ENCODE peak calls at places on chromosomes 5 and 9, in ten cellular contexts. S, B, X, O, R, M, Q, U, W and G are unnamed samples.

GRCh38 chr5:24547127-24547526 is 97.7 kb downstream of the CDH10 start:
- DNase-seq in O (no peak), X (no peak), S (no peak), M (no peak), U (no peak), Q (no peak), B (no peak), W (no peak), R (no peak), G (no peak)

GRCh38 chr9:137000177-137000930 is 4.0 kb upstream of the CLIC3 start:
- DNase-seq in S (no peak), O (no peak), Q (peak; percentile 69), R (peak; percentile 42), B (peak; percentile 89), W (peak; percentile 53), M (no peak), X (no peak), U (peak; percentile 79), G (peak; percentile 61)

GRCh38 chr5:80408475-80408875 is 611 bp downstream of the ZFYVE16 start:
- DNase-seq in U (peak; percentile 38), B (peak; percentile 61), O (peak; percentile 69), Q (no peak), S (no peak), W (no peak), X (peak; percentile 83), R (no peak), M (peak; percentile 68), G (peak; percentile 50)

GRCh38 chr9:136542246-136543041 is 3.4 kb downstream of the NOTCH1 start:
- DNase-seq in O (no peak), S (peak; percentile 94), W (no peak), Q (no peak), B (no peak), R (no peak), U (no peak), M (no peak), X (no peak), G (no peak)

GRCh38 chr5:112412370-112412769 is 6.7 kb downstream of the EPB41L4A start:
- DNase-seq in X (no peak), R (no peak), W (peak; percentile 33), Q (no peak), B (no peak), M (no peak), U (no peak), O (no peak), S (no peak), G (no peak)

GRCh38 chr9:35097573-35097972 is 1.2 kb upstream of the PIGO start:
- DNase-seq in M (no peak), Q (no peak), U (no peak), O (no peak), S (no peak), X (no peak), W (no peak), R (no peak), B (no peak), G (no peak)

GRCh38 chr9:81609782-81610738 is 79.3 kb downstream of the TLE1 start:
- DNase-seq in S (no peak), X (no peak), O (no peak), Q (no peak), R (no peak), W (peak; percentile 56), B (peak; percentile 57), U (peak; percentile 40), M (no peak), G (peak; percentile 9)

GRCh38 chr9:70054546-70054945 is 10.9 kb downstream of the MAMDC2 start:
- DNase-seq in R (no peak), W (no peak), Q (no peak), M (no peak), O (no peak), S (no peak), U (no peak), B (no peak), X (no peak), G (no peak)

GRCh38 chr9:83623634-83623991 is 670 bp downstream of the IDNK start:
- DNase-seq in U (no peak), Q (no peak), O (no peak), X (no peak), R (no peak), S (no peak), B (peak; percentile 45), W (peak; percentile 33), M (no peak), G (no peak)

GRCh38 chr9:72894342-72894741 is 58.5 kb downstream of the ALDH1A1 start:
- DNase-seq in S (peak; percentile 82), W (peak; percentile 90), Q (no peak), M (no peak), B (no peak), R (no peak), O (no peak), U (peak; percentile 4), X (no peak), G (peak; percentile 41)

GRCh38 chr9:89077519-89077918 is 86.3 kb downstream of the S1PR3 start:
- DNase-seq in W (no peak), Q (no peak), S (no peak), O (no peak), X (no peak), R (no peak), M (no peak), U (no peak), B (peak; percentile 2), G (no peak)

GRCh38 chr9:89078421-89078820 is 87.2 kb downstream of the S1PR3 start:
- DNase-seq in X (no peak), B (no peak), S (no peak), O (no peak), U (no peak), M (no peak), W (no peak), R (no peak), Q (no peak), G (no peak)

GRCh38 chr9:89079421-89079820 is 88.2 kb downstream of the S1PR3 start:
- DNase-seq in O (no peak), B (no peak), Q (no peak), M (peak; percentile 25), S (no peak), X (no peak), U (peak; percentile 61), W (no peak), R (no peak), G (peak; percentile 57)

GRCh38 chr9:89078860-89079259 is 87.6 kb downstream of the S1PR3 start:
- DNase-seq in O (no peak), M (peak; percentile 12), X (no peak), W (no peak), R (no peak), B (no peak), Q (no peak), S (no peak), U (peak; percentile 57), G (peak; percentile 76)

GRCh38 chr9:89080193-89080592 is 88.9 kb downstream of the S1PR3 start:
- DNase-seq in O (peak; percentile 29), U (peak; percentile 23), S (no peak), M (no peak), B (no peak), W (no peak), R (no peak), X (no peak), Q (no peak), G (peak; percentile 78)
- TF ChIP-seq CTCF in O (no peak), U (no peak), S (no peak), M (no peak), B (no peak), W (no peak), R (no peak), X (no peak), Q (no peak), G (no peak)

DNA sequence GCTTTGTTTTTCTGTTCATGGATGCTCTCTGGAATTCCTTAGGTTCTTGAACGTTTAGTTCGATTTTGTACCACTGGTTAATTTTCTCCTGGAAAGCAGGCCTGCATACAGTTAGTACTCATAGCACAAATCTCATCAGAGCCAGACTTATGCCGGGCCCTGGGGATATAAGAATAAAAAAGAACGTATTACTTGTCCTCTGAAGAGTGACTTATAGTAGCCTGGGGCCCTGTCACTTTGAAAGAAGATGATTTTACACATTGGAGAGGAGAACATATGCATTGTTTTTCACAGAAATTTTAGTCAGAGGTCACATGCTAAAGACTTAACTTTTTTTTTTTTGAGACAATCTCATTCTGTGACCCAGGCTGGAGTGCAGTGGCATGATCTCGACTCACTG is 50.3 kb downstream of the ZNF462 start:
- DNase-seq in W (no peak), Q (no peak), S (no peak), M (no peak), O (no peak), X (no peak), U (no peak), B (no peak), R (no peak), G (no peak)
- H3K4me3 ChIP-seq in W (no peak overlapping the region), Q (no peak overlapping the region), S (no peak overlapping the region), M (no peak overlapping the region), O (no peak overlapping the region), X (no peak overlapping the region), U (no peak overlapping the region), B (no peak overlapping the region), R (no peak overlapping the region), G (no peak overlapping the region)

DNA sequence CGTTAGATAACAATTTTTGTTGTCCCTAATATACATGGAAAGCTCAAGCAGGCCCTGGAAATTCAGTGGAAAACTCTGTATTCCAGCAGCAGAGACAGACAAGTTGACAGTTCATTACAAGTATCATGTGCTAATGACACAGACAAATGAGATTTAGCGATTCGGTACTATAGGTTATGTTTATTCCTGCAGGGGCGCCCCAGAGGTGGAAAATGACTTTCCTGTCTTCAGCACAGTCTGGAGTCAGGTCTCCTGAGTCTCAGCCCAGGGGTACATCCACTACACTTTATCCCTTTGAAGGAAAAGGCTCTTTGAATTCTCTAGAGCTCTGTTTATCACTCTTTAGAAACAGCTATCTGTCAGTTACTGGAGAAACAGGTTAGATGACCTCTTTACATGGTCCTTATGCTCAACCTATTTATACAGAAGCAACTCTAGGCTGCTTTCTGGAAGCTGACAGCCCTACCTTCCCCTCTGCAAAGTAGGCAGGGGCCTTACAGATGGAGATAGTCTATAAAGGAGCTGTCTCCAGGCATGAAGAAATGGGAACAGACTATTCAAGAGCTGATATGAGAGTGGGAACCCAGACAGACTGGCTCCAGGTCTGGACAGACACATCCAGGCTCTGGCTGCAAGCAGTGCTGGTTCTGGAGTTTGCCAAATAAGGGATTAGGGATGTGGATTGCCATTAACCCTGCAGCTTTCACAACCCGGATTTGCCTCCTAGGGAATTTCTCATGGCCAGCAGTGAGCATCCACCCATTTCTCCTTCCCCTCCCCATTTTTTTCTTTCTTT is 7.2 kb upstream of the SLC31A2 start:
- DNase-seq in O (no peak), R (no peak), U (no peak), X (no peak), S (no peak), M (no peak), W (no peak), B (no peak), Q (no peak), G (no peak)
- TF ChIP-seq CTCF in O (no peak), R (no peak), U (no peak), X (no peak), S (no peak), M (no peak), W (no peak), B (no peak), Q (no peak), G (no peak)

DNA sequence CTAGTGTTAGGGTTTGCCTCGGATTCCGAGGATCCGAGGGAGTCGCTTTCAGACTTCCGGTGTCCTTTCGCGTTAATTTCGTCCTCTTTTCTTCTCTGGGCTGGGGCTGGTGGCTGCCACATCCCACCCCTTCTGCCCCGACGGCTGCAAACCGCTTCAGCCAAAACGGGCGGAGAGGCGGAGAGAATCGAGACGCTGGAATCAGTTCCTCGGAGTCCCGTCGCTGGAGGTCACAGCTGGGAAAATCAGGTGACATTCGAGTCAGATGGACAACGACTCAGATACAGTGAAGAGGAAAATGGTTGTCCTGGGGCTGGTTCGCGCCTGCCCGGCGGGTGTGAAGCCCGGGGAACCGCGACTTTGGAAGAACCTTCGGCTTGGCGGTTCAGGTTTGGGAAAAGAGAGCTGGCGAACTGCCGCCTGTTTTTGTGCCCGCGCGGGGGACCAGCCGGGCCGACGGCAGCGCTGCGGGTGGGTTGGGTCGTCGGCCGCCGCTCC is 8.9 kb upstream of the NKX2-5 start:
- DNase-seq in U (no peak), M (no peak), R (no peak), S (peak; percentile 60), O (no peak), W (no peak), Q (no peak), X (no peak), B (no peak), G (no peak)
- H3K4me3 ChIP-seq in U (no peak overlapping the region), M (no peak overlapping the region), R (no peak overlapping the region), S (peak overlapping the region; percentile 21), O (no peak overlapping the region), W (no peak overlapping the region), Q (no peak overlapping the region), X (peak overlapping the region; percentile 26), B (no peak overlapping the region), G (no peak overlapping the region)